ENCODE peak calls at places on chromosomes 4 and X, in seven cellular contexts. One of them, this sample, is unnamed.

GRCh38 chrX:153830632-153831434 is 489 bp upstream of the PDZD4 start:
- DNase-seq in pancreas: no peak
- DNase-seq in SK-N-SH: peak; percentile 79
- DNase-seq in brain microvascular endothelial cell: no peak
- DNase-seq in sigmoid colon: no peak
- DNase-seq in CD4-positive, CD25-positive, alpha-beta regulatory T cell: no peak
- DNase-seq in upper lobe of right lung: no peak
- DNase-seq in this sample: no peak

GRCh38 chrX:25968920-25969319 is 169.2 kb upstream of the MAGEB18 start:
- DNase-seq in pancreas: no peak
- DNase-seq in SK-N-SH: peak; percentile 35
- DNase-seq in brain microvascular endothelial cell: no peak
- DNase-seq in sigmoid colon: no peak
- DNase-seq in CD4-positive, CD25-positive, alpha-beta regulatory T cell: no peak
- DNase-seq in upper lobe of right lung: no peak
- DNase-seq in this sample: peak; percentile 75

GRCh38 chr4:159142254-159142653 is 39.4 kb downstream of the RAPGEF2 start:
- DNase-seq in pancreas: no peak
- DNase-seq in SK-N-SH: no peak
- DNase-seq in brain microvascular endothelial cell: peak; percentile 37
- DNase-seq in sigmoid colon: no peak
- DNase-seq in CD4-positive, CD25-positive, alpha-beta regulatory T cell: no peak
- DNase-seq in upper lobe of right lung: no peak
- DNase-seq in this sample: no peak

GRCh38 chr4:70737006-70737405 is 15.2 kb downstream of the RUFY3 start:
- DNase-seq in pancreas: no peak
- DNase-seq in SK-N-SH: no peak
- DNase-seq in brain microvascular endothelial cell: no peak
- DNase-seq in sigmoid colon: no peak
- DNase-seq in CD4-positive, CD25-positive, alpha-beta regulatory T cell: peak; percentile 18
- DNase-seq in upper lobe of right lung: no peak
- DNase-seq in this sample: no peak

GRCh38 chr4:52014903-52015302 is 5.3 kb downstream of the LRRC66 start:
- DNase-seq in pancreas: no peak
- DNase-seq in SK-N-SH: no peak
- DNase-seq in brain microvascular endothelial cell: no peak
- DNase-seq in sigmoid colon: no peak
- DNase-seq in CD4-positive, CD25-positive, alpha-beta regulatory T cell: no peak
- DNase-seq in upper lobe of right lung: no peak
- DNase-seq in this sample: no peak

GRCh38 chrX:112688242-112688641 is 8.5 kb upstream of the LHFPL1 start:
- DNase-seq in pancreas: no peak
- DNase-seq in SK-N-SH: no peak
- DNase-seq in brain microvascular endothelial cell: no peak
- DNase-seq in sigmoid colon: no peak
- DNase-seq in CD4-positive, CD25-positive, alpha-beta regulatory T cell: no peak
- DNase-seq in upper lobe of right lung: no peak
- DNase-seq in this sample: no peak

GRCh38 chrX:153769158-153769864 is 5.3 kb downstream of the PLXNB3 start:
- DNase-seq in pancreas: no peak
- DNase-seq in SK-N-SH: peak; percentile 12
- DNase-seq in brain microvascular endothelial cell: no peak
- DNase-seq in sigmoid colon: peak; percentile 65
- DNase-seq in CD4-positive, CD25-positive, alpha-beta regulatory T cell: no peak
- DNase-seq in upper lobe of right lung: no peak
- DNase-seq in this sample: no peak

GRCh38 chr4:6688879-6689505 is 4.7 kb upstream of the S100P start:
- DNase-seq in pancreas: no peak
- DNase-seq in SK-N-SH: no peak
- DNase-seq in brain microvascular endothelial cell: peak; percentile 96
- DNase-seq in sigmoid colon: no peak
- DNase-seq in CD4-positive, CD25-positive, alpha-beta regulatory T cell: peak; percentile 30
- DNase-seq in upper lobe of right lung: no peak
- DNase-seq in this sample: no peak

GRCh38 chr4:151199496-151200190 is 77.3 kb upstream of the PRSS48 start:
- DNase-seq in pancreas: no peak
- DNase-seq in SK-N-SH: no peak
- DNase-seq in brain microvascular endothelial cell: no peak
- DNase-seq in sigmoid colon: no peak
- DNase-seq in CD4-positive, CD25-positive, alpha-beta regulatory T cell: no peak
- DNase-seq in upper lobe of right lung: no peak
- DNase-seq in this sample: no peak

GRCh38 chr4:28686618-28687017 is 1826.0 kb downstream of the STIM2 start:
- DNase-seq in pancreas: no peak
- DNase-seq in SK-N-SH: peak; percentile 19
- DNase-seq in brain microvascular endothelial cell: peak; percentile 27
- DNase-seq in sigmoid colon: no peak
- DNase-seq in CD4-positive, CD25-positive, alpha-beta regulatory T cell: no peak
- DNase-seq in upper lobe of right lung: no peak
- DNase-seq in this sample: peak; percentile 60

GRCh38 chrX:68917799-68918198 is 89.0 kb downstream of the EFNB1 start:
- DNase-seq in pancreas: no peak
- DNase-seq in SK-N-SH: peak; percentile 47
- DNase-seq in brain microvascular endothelial cell: no peak
- DNase-seq in sigmoid colon: no peak
- DNase-seq in CD4-positive, CD25-positive, alpha-beta regulatory T cell: no peak
- DNase-seq in upper lobe of right lung: no peak
- DNase-seq in this sample: no peak

GRCh38 chrX:154908821-154909220 is 22.7 kb downstream of the F8A1 start:
- DNase-seq in pancreas: no peak
- DNase-seq in SK-N-SH: no peak
- DNase-seq in brain microvascular endothelial cell: no peak
- DNase-seq in sigmoid colon: no peak
- DNase-seq in CD4-positive, CD25-positive, alpha-beta regulatory T cell: no peak
- DNase-seq in upper lobe of right lung: no peak
- DNase-seq in this sample: no peak

GRCh38 chr4:155761916-155762315 is 3.1 kb downstream of the GUCY1B1 start:
- DNase-seq in pancreas: no peak
- DNase-seq in SK-N-SH: no peak
- DNase-seq in brain microvascular endothelial cell: no peak
- DNase-seq in sigmoid colon: no peak
- DNase-seq in CD4-positive, CD25-positive, alpha-beta regulatory T cell: no peak
- DNase-seq in upper lobe of right lung: no peak
- DNase-seq in this sample: peak; percentile 56

GRCh38 chr4:86593726-86594558 is at the start of gene PTPN13:
- DNase-seq in pancreas: peak; percentile 99
- DNase-seq in SK-N-SH: peak; percentile 97
- DNase-seq in brain microvascular endothelial cell: peak; percentile 99
- DNase-seq in sigmoid colon: peak; percentile 99
- DNase-seq in CD4-positive, CD25-positive, alpha-beta regulatory T cell: no peak
- DNase-seq in upper lobe of right lung: peak; percentile 99
- DNase-seq in this sample: no peak

GRCh38 chr4:47330856-47331255 is 132.6 kb downstream of the COMMD8 start:
- DNase-seq in pancreas: no peak
- DNase-seq in SK-N-SH: no peak
- DNase-seq in brain microvascular endothelial cell: no peak
- DNase-seq in sigmoid colon: no peak
- DNase-seq in CD4-positive, CD25-positive, alpha-beta regulatory T cell: no peak
- DNase-seq in upper lobe of right lung: no peak
- DNase-seq in this sample: no peak

GRCh38 chr4:96052827-96053226 is 212.9 kb downstream of the PDHA2 start:
- DNase-seq in pancreas: no peak
- DNase-seq in SK-N-SH: no peak
- DNase-seq in brain microvascular endothelial cell: no peak
- DNase-seq in sigmoid colon: no peak
- DNase-seq in CD4-positive, CD25-positive, alpha-beta regulatory T cell: no peak
- DNase-seq in upper lobe of right lung: no peak
- DNase-seq in this sample: no peak

DNA sequence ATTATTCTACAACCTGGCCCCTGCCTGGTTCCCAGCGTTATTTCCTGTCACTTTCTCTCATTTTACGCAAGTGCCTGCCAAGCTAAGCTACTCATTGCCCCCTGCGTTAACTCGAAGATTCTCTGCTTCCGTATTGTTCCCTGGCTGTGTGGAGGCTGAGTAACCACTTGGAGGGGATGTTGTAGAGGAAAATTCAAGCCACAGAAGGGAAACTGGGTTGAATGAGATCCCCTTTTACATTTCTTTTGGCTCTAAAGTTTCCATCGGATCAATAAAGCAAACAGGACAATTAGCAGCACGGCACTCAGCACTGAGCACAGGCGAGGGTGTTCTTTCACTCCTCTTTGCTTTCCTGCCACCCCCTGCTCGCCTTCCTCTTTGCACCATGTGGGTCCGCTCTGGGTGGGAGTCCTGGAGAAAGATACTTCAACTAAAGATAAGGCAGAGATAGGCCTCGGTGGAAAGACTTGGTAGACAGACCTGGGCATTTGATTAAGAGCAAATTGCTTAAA is 4.2 kb upstream of the TMSB4X start:
- DNase-seq in pancreas: no peak
- DNase-seq in SK-N-SH: no peak
- DNase-seq in brain microvascular endothelial cell: no peak
- DNase-seq in sigmoid colon: no peak
- DNase-seq in CD4-positive, CD25-positive, alpha-beta regulatory T cell: peak; percentile 73
- DNase-seq in upper lobe of right lung: no peak
- DNase-seq in this sample: no peak
- H3K4me3 ChIP-seq in pancreas: no peak overlapping the region
- H3K4me3 ChIP-seq in SK-N-SH: no peak overlapping the region
- H3K4me3 ChIP-seq in brain microvascular endothelial cell: no peak overlapping the region
- H3K4me3 ChIP-seq in sigmoid colon: no peak overlapping the region
- H3K4me3 ChIP-seq in CD4-positive, CD25-positive, alpha-beta regulatory T cell: peak overlapping the region; percentile 98
- H3K4me3 ChIP-seq in upper lobe of right lung: peak overlapping the region; percentile 70
- H3K4me3 ChIP-seq in this sample: no peak overlapping the region

DNA sequence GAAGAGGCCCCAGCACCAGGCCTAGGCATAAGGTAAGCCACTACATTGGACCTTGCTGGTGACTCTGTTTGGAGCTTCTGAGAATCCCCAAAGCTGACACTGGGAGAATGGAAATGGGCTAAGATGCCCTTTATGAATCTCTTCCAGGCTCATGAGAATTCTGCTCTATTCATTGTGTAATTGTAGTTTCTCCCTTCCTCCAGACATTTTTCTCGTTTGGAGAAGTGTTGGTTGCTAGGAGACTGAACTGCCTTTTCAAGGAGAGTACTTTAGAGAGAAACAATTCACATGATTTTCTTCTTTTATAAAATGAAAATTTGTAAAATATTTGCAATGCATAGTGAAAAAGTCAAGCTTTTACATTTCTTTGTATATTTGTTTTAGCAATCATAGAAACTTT is 24.7 kb upstream of the DCHS2 start:
- DNase-seq in pancreas: no peak
- DNase-seq in SK-N-SH: no peak
- DNase-seq in brain microvascular endothelial cell: no peak
- DNase-seq in sigmoid colon: no peak
- DNase-seq in CD4-positive, CD25-positive, alpha-beta regulatory T cell: no peak
- DNase-seq in upper lobe of right lung: no peak
- DNase-seq in this sample: no peak
- H3K27ac ChIP-seq in pancreas: no peak overlapping the region
- H3K27ac ChIP-seq in SK-N-SH: no peak overlapping the region
- H3K27ac ChIP-seq in brain microvascular endothelial cell: no peak overlapping the region
- H3K27ac ChIP-seq in sigmoid colon: no peak overlapping the region
- H3K27ac ChIP-seq in CD4-positive, CD25-positive, alpha-beta regulatory T cell: no peak overlapping the region
- H3K27ac ChIP-seq in upper lobe of right lung: no peak overlapping the region
- H3K27ac ChIP-seq in this sample: no peak overlapping the region

DNA sequence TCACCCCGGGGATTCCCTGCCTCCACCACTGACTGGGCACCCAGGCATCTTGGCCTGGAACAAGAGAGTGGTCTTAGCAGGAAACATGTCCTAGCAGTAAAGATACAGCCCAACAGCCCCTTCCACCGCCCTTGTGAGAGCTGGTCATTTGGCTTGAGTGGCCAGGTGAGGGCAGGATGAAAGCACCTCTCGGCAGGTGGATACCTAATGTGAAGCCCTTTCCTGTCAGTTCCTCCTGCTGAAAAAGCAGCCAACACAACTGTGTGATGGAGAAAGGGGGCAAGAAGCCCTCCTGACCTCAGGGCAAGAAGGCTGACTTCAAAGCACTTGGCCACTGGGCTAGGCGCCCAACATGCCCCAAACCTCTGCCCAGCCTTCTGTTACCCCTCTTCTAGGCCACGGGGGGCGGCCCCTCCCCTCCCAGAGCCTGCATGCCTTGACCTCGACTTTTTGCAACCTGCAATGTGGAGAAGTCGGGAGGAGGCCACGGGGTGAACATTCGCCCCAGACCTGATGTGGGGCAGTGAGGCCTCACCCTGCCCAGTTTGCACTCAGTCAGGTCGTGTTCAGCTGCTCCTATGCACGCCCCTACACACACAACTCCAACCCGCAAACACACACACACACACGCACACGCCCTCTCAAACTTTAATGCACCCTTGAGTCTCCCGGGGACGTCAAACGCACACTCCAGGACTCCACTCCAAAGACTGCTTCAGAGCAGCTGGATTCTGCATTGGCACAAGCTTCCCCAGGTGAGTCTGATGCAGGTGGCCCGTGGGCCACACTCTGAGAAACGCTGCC is 1.1 kb downstream of the LGI2 start:
- DNase-seq in pancreas: no peak
- DNase-seq in SK-N-SH: peak; percentile 9
- DNase-seq in brain microvascular endothelial cell: no peak
- DNase-seq in sigmoid colon: no peak
- DNase-seq in CD4-positive, CD25-positive, alpha-beta regulatory T cell: no peak
- DNase-seq in upper lobe of right lung: no peak
- DNase-seq in this sample: no peak
- H3K4me3 ChIP-seq in pancreas: peak overlapping the region; percentile 37
- H3K4me3 ChIP-seq in SK-N-SH: no peak overlapping the region
- H3K4me3 ChIP-seq in brain microvascular endothelial cell: peak overlapping the region; percentile 42
- H3K4me3 ChIP-seq in sigmoid colon: peak overlapping the region; percentile 63
- H3K4me3 ChIP-seq in CD4-positive, CD25-positive, alpha-beta regulatory T cell: no peak overlapping the region
- H3K4me3 ChIP-seq in upper lobe of right lung: peak overlapping the region; percentile 43
- H3K4me3 ChIP-seq in this sample: no peak overlapping the region

GRCh38 chr4:4666693-4667642 is 125.1 kb upstream of the STX18 start:
- DNase-seq in pancreas: no peak
- DNase-seq in SK-N-SH: peak; percentile 28
- DNase-seq in brain microvascular endothelial cell: no peak
- DNase-seq in sigmoid colon: no peak
- DNase-seq in CD4-positive, CD25-positive, alpha-beta regulatory T cell: no peak
- DNase-seq in upper lobe of right lung: no peak
- DNase-seq in this sample: no peak

GRCh38 chr4:4668355-4669210 is 126.7 kb upstream of the STX18 start:
- DNase-seq in pancreas: no peak
- DNase-seq in SK-N-SH: no peak
- DNase-seq in brain microvascular endothelial cell: no peak
- DNase-seq in sigmoid colon: no peak
- DNase-seq in CD4-positive, CD25-positive, alpha-beta regulatory T cell: no peak
- DNase-seq in upper lobe of right lung: no peak
- DNase-seq in this sample: no peak

GRCh38 chr4:4664234-4664633 is 122.4 kb upstream of the STX18 start:
- DNase-seq in pancreas: no peak
- DNase-seq in SK-N-SH: no peak
- DNase-seq in brain microvascular endothelial cell: no peak
- DNase-seq in sigmoid colon: no peak
- DNase-seq in CD4-positive, CD25-positive, alpha-beta regulatory T cell: no peak
- DNase-seq in upper lobe of right lung: no peak
- DNase-seq in this sample: no peak

GRCh38 chr4:4667643-4668081 is 125.8 kb upstream of the STX18 start:
- DNase-seq in pancreas: no peak
- DNase-seq in SK-N-SH: no peak
- DNase-seq in brain microvascular endothelial cell: no peak
- DNase-seq in sigmoid colon: no peak
- DNase-seq in CD4-positive, CD25-positive, alpha-beta regulatory T cell: no peak
- DNase-seq in upper lobe of right lung: no peak
- DNase-seq in this sample: no peak

DNA sequence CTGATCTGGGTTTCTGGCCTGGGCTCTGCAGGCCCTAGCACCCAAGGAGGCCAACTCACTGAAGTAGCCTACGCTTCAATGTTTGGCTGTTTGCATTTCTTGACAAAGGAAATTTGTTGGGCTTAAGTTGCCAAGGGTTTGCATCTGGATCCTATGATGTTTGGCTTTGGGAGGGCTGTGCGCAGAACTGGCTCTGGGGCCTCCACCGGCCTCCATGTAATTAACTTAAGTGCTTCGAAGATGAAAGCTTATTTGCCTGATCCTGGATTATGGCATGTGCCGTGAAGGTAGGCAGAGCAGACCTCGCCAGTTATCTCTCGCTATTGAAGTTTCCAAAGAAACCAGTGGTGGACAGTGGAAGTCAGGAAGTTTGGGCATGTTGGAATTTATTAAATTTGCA is 124.3 kb upstream of the STX18 start:
- DNase-seq in pancreas: no peak
- DNase-seq in SK-N-SH: no peak
- DNase-seq in brain microvascular endothelial cell: no peak
- DNase-seq in sigmoid colon: no peak
- DNase-seq in CD4-positive, CD25-positive, alpha-beta regulatory T cell: no peak
- DNase-seq in upper lobe of right lung: no peak
- DNase-seq in this sample: no peak
- H3K27ac ChIP-seq in pancreas: no peak overlapping the region
- H3K27ac ChIP-seq in SK-N-SH: no peak overlapping the region
- H3K27ac ChIP-seq in brain microvascular endothelial cell: no peak overlapping the region
- H3K27ac ChIP-seq in sigmoid colon: no peak overlapping the region
- H3K27ac ChIP-seq in CD4-positive, CD25-positive, alpha-beta regulatory T cell: no peak overlapping the region
- H3K27ac ChIP-seq in upper lobe of right lung: no peak overlapping the region
- H3K27ac ChIP-seq in this sample: no peak overlapping the region